ENCODE peak calls at places on chromosomes 7 and 10, in ten cellular contexts. K, Q, N, B, E, R, W, M, C and Y are unnamed samples.

GRCh38 chr7:47327698-47328391 is 254.1 kb downstream of the TNS3 start:
- DNase-seq in E (peak), W (peak), B (peak), Q (peak), R (peak), N (no peak), M (peak), C (peak), K (peak), Y (peak)

GRCh38 chr7:24827027-24827426 is 69.8 kb upstream of the GSDME start:
- DNase-seq in R (no peak), C (no peak), B (no peak), K (no peak), M (no peak), N (no peak), Q (no peak), W (no peak), E (no peak), Y (no peak)

GRCh38 chr7:50531401-50531906 is 33.8 kb downstream of the DDC start:
- DNase-seq in N (no peak), W (peak), C (no peak), B (no peak), Q (peak), K (no peak), E (no peak), R (peak), M (peak), Y (no peak)

GRCh38 chr10:129811208-129811607 is 152.9 kb downstream of the EBF3 start:
- DNase-seq in C (no peak), N (no peak), W (no peak), K (no peak), M (no peak), Q (no peak), E (no peak), R (no peak), B (no peak), Y (no peak)

GRCh38 chr10:17200035-17200884 is 1.2 kb downstream of the TRDMT1 start:
- DNase-seq in R (peak), N (no peak), C (no peak), K (no peak), E (no peak), B (no peak), Q (no peak), W (no peak), M (peak), Y (peak)

GRCh38 chr10:35005868-35006267 is 84.3 kb downstream of the CUL2 start:
- DNase-seq in R (peak), K (peak), M (peak), W (no peak), E (no peak), N (no peak), B (no peak), Q (no peak), C (no peak), Y (peak)

GRCh38 chr7:75814407-75814947 is 871 bp upstream of the CCL24 start:
- DNase-seq in C (no peak), E (no peak), R (no peak), M (no peak), Q (no peak), K (no peak), N (no peak), W (no peak), B (no peak), Y (no peak)

GRCh38 chr10:7159517-7159916 is 251.3 kb downstream of the SFMBT2 start:
- DNase-seq in N (no peak), E (no peak), Q (no peak), B (no peak), R (no peak), C (no peak), M (no peak), K (no peak), W (no peak), Y (no peak)

GRCh38 chr10:58637372-58637771 is 124.7 kb downstream of the BICC1 start:
- DNase-seq in B (no peak), W (peak), Q (no peak), N (no peak), R (peak), C (no peak), M (peak), K (no peak), E (no peak), Y (no peak)

GRCh38 chr7:2032030-2032875 is 200.5 kb downstream of the MAD1L1 start:
- DNase-seq in B (peak), Q (no peak), M (peak), W (no peak), E (no peak), N (no peak), R (peak), C (peak), K (no peak), Y (peak)

GRCh38 chr7:43560742-43561330 is 22.1 kb upstream of the STK17A start:
- DNase-seq in E (no peak), N (no peak), Q (no peak), W (no peak), K (no peak), R (no peak), M (no peak), C (no peak), B (no peak), Y (no peak)

GRCh38 chr7:149500910-149501309 is 3.3 kb upstream of the ZNF746 start:
- DNase-seq in C (no peak), B (no peak), W (no peak), K (no peak), M (no peak), E (no peak), R (peak), N (no peak), Q (no peak), Y (no peak)

GRCh38 chr7:26532490-26532889 is 240.8 kb downstream of the SNX10 start:
- DNase-seq in M (no peak), C (no peak), B (no peak), K (no peak), W (no peak), N (no peak), Q (no peak), R (no peak), E (no peak), Y (no peak)

GRCh38 chr10:126770809-126771208 is 100.3 kb upstream of the C10orf90 start:
- DNase-seq in Q (no peak), C (no peak), M (no peak), N (no peak), R (no peak), W (no peak), K (no peak), B (no peak), E (no peak), Y (no peak)

GRCh38 chr10:115118346-115118745 is 25.2 kb downstream of the ATRNL1 start:
- DNase-seq in C (no peak), Q (no peak), R (no peak), W (no peak), K (no peak), E (no peak), B (no peak), N (no peak), M (no peak), Y (peak)

GRCh38 chr10:43027331-43027955 is 49.4 kb upstream of the RET start:
- DNase-seq in R (no peak), Q (no peak), M (no peak), E (no peak), C (no peak), B (no peak), K (no peak), W (no peak), N (no peak), Y (no peak)

GRCh38 chr10:48938990-48939536 is 577 bp downstream of the LRRC18 start:
- DNase-seq in K (no peak), W (no peak), B (no peak), C (no peak), N (no peak), R (no peak), Q (no peak), E (no peak), M (no peak), Y (no peak)

GRCh38 chr7:107725138-107725740 is 18.7 kb upstream of the CBLL1 start:
- DNase-seq in W (peak), C (no peak), K (peak), M (peak), Q (peak), N (peak), E (peak), R (peak), B (no peak), Y (peak)

GRCh38 chr10:95841711-95842498 is 65.9 kb upstream of the CC2D2B start:
- DNase-seq in Q (peak), N (peak), W (peak), B (no peak), E (peak), M (peak), K (peak), R (peak), C (no peak), Y (peak)

GRCh38 chr7:20199015-20199737 is 18.0 kb downstream of the MACC1 start:
- DNase-seq in N (peak), K (no peak), Q (no peak), M (peak), W (peak), C (no peak), B (peak), R (peak), E (no peak), Y (peak)

GRCh38 chr10:71938211-71938610 is 26.0 kb upstream of the CHST3 start:
- DNase-seq in W (no peak), B (no peak), Q (no peak), R (no peak), N (no peak), E (no peak), C (no peak), K (no peak), M (no peak), Y (no peak)

DNA sequence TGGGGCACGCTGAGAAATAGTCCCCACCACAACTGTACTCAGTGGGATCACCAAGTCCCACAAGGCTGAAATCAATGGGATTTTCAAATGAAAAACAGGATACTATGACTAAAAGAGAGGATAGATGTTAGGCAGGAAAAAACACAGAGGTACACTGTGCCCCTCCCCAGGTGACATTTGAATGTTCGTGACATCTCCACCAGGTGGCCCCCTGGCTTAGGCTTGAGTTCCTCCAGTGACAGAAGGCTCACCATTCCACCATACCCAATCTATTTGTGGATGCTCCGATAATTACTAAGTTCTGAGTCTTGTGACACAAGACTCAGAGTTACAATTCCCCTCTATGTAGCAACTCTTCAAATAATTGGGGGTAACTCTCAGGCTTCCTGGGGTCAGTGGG is 77.5 kb upstream of the KCNMA1 start:
- DNase-seq in C (no peak), N (no peak), Q (no peak), B (no peak), E (no peak), R (no peak), K (no peak), W (no peak), M (no peak), Y (no peak)
- TF ChIP-seq CTCF in C (no peak), N (no peak), Q (peak), B (no peak), E (peak), R (peak), K (peak), W (no peak), M (no peak), Y (no peak)

DNA sequence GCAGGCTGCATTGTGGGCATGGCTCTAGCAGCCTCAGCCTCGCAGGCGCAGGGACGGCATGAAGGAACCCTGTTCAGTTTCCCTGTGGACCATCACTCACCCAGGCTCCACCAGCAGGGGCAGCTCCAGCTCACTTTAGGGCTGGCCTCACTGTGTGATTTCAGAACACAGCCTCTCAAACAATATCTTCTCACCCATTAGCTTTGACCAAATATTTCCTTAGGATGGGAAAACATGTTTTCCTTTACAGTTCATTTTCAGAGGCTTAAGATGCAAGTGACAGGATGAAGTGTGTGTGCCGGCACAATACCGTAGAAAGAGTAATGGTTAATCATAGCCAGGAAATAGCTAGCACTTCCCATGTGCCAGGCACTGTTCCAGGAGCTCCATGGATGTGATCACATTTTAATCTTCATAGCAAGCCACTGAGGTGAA is 58.2 kb downstream of the LANCL2 start:
- DNase-seq in C (no peak), Q (no peak), W (no peak), K (no peak), E (no peak), R (peak), M (peak), B (no peak), N (no peak), Y (no peak)
- TF ChIP-seq CTCF in C (no peak), Q (peak), W (no peak), K (peak), E (no peak), R (peak), M (peak), B (no peak), N (no peak), Y (peak)

DNA sequence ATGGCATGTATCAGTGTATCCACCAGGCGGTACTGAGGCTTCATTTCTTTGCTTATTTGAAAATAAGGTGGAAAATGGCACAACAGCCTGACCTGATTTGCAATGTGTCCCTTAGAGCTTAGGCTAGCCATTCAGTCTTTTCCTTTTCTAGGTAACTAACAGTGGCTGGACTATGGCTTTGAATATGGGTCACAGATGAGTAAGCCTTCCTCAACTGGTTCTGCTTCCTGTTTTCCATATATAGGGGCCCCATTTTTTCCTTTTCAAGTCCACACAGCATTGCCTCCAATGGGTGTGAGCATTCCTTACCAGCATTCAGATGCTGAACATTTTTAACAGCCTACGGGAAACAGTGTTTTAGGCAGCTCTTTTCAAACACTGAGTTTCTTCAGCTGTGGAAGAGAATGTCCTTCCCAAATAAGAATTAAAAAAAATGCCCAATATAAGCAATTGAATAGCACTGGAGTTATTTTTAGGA is 3.9 kb upstream of the ITGB1 start:
- DNase-seq in W (no peak), E (no peak), C (no peak), B (no peak), R (peak), N (no peak), Q (no peak), M (peak), K (no peak), Y (peak)
- TF ChIP-seq CTCF in W (no peak), E (no peak), C (no peak), B (no peak), R (peak), N (no peak), Q (no peak), M (no peak), K (peak), Y (peak)

DNA sequence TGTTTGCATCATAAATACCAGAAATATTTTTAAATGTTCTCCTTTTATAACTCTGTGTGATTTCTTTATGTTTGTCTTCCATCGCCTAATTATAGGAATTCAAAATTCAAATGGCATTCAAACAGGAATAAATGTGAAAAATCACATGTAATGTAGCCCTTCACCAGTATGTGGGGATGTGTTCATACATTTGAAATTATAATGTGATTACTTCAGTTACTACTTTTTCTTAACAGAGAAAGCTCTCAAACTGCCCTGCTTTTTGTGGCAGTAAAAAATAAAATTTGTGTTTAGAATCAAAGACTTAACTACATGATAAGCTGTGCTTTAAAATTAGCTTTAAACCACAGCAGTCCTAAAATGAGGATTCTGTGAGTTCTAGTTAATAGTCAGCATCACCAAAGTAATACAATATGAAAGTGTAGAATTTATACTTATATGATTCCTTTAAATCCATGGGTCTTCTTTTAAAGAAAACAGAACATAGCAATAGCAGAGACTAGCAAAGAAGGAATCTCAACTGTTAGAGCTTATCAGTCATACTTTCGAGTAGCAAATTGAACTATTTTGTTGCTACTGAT is 7.8 kb upstream of the HERC4 start:
- DNase-seq in C (no peak), K (no peak), W (no peak), M (peak), E (no peak), N (no peak), B (no peak), R (peak), Q (no peak), Y (peak)
- TF ChIP-seq CTCF in C (no peak), K (peak), W (no peak), M (peak), E (no peak), N (no peak), B (peak), R (peak), Q (peak), Y (peak)

GRCh38 chr10:62559481-62560206 is 185.5 kb downstream of the ZNF365 start:
- DNase-seq in M (peak), Q (no peak), C (no peak), R (no peak), N (no peak), E (no peak), K (no peak), W (no peak), B (no peak), Y (peak)

GRCh38 chr10:62560207-62560819 is 186.1 kb downstream of the ZNF365 start:
- DNase-seq in B (peak), W (no peak), C (no peak), E (no peak), Q (no peak), M (peak), K (no peak), R (peak), N (no peak), Y (peak)

DNA sequence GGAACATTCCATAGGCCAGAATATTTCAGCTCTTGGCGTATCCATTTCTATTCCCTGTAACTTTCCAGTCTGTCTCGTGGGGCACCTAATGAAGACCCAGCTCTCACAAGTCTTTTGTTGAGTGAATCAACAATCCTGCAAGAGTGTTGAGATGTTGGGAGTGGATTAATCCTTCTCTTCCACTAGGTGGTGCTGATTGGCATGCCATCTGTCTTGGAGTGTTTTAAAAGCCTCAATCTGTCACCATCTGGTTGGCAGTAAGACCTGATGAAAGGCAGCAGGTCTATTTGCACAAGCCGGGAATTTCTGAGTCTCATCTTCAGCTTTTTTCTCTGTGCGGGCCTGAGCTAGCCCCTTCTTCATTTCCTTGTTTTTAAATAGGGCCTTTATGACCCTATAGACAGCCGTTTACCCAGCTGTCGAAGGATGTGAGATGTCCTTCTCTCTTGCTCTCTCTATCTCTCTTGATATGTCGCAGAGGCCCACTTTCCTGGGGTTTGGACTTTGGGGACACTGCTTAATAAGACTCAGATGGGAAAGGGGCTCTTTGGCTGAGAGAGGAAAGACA is 180.5 kb downstream of the ZNF365 start:
- DNase-seq in N (no peak), E (peak), R (peak), W (peak), B (no peak), M (peak), K (no peak), C (no peak), Q (peak), Y (peak)
- TF ChIP-seq CTCF in N (peak), E (peak), R (peak), W (peak), B (peak), M (peak), K (peak), C (peak), Q (peak), Y (peak)

DNA sequence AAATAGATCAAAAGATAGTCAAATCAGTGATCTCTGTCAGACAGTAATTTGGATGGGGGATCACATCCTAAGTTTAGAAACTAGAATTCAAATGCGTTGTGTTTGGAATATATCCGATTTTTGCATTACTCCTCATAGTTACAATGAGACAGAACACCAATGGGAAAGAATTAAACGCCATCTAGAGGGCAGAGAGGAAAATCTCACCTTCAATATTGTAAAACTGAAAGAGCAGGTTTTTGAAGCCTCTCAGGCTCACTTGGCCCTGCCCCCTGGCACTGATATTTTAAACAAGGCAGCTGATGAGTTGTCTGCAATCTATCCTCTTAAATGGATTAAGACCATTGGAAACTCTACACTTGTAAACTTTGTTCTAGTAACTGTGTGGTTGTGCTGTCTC is 17.7 kb downstream of the FRG2B start:
- DNase-seq in M (no peak), R (peak), K (no peak), E (no peak), Q (no peak), W (no peak), C (no peak), N (no peak), B (no peak), Y (peak)
- TF ChIP-seq CTCF in M (peak), R (peak), K (peak), E (no peak), Q (peak), W (no peak), C (peak), N (peak), B (peak), Y (peak)